ENCODE peak calls at places on chromosomes 6 and 20, in eight cellular contexts. G, A, V, B, X, P, F and S are unnamed samples.

GRCh38 chr20:59044295-59044694 is 1.7 kb upstream of the PRELID3B start:
- DNase-seq in F (no peak), G (no peak), A (no peak), X (no peak), V (no peak), P (no peak), B (no peak), S (no peak)

GRCh38 chr6:68876792-68877493 is 241.9 kb downstream of the ADGRB3 start:
- DNase-seq in V (no peak), X (no peak), G (no peak), F (peak), P (no peak), B (no peak), A (peak), S (no peak)

GRCh38 chr6:15297895-15298590 is 52.2 kb downstream of the JARID2 start:
- DNase-seq in B (no peak), X (peak), A (no peak), G (no peak), V (no peak), F (no peak), P (no peak), S (no peak)

GRCh38 chr6:109303647-109304283 is 78.5 kb downstream of the CD164 start:
- DNase-seq in X (no peak), B (no peak), F (no peak), P (no peak), A (no peak), G (no peak), V (peak), S (no peak)

GRCh38 chr20:31815408-31816188 is 3.6 kb upstream of the MYLK2 start:
- DNase-seq in B (no peak), X (no peak), A (no peak), F (no peak), P (no peak), V (no peak), G (peak), S (no peak)

GRCh38 chr6:152135755-152136448 is 328.4 kb downstream of the ESR1 start:
- DNase-seq in X (no peak), V (no peak), P (no peak), B (no peak), G (no peak), F (no peak), A (peak), S (no peak)

GRCh38 chr20:14997791-14998190 is 660.4 kb upstream of the FLRT3 start:
- DNase-seq in V (peak), A (no peak), G (no peak), B (no peak), F (peak), X (no peak), P (no peak), S (no peak)

GRCh38 chr6:31441368-31442267 is 38.2 kb downstream of the MICA start:
- DNase-seq in P (peak), A (peak), G (peak), V (peak), F (peak), B (no peak), X (peak), S (peak)

GRCh38 chr6:127103482-127103881 is 15.0 kb upstream of the RSPO3 start:
- DNase-seq in G (no peak), X (no peak), A (no peak), V (no peak), B (no peak), F (peak), P (no peak), S (no peak)

GRCh38 chr20:11170565-11170964 is 496.8 kb upstream of the JAG1 start:
- DNase-seq in G (no peak), P (no peak), F (peak), X (no peak), V (no peak), A (no peak), B (no peak), S (no peak)

GRCh38 chr6:96015791-96016776 is at the start of gene FUT9:
- DNase-seq in P (peak), V (no peak), B (no peak), F (peak), X (peak), A (no peak), G (peak), S (peak)

GRCh38 chr6:20712011-20712410 is 177.8 kb downstream of the CDKAL1 start:
- DNase-seq in P (no peak), B (no peak), F (no peak), G (no peak), A (no peak), X (no peak), V (peak), S (no peak)

GRCh38 chr6:42295181-42295580 is 77.5 kb upstream of the MRPS10 start:
- DNase-seq in X (no peak), P (no peak), B (no peak), F (no peak), A (no peak), V (no peak), G (no peak), S (peak)

GRCh38 chr6:106396426-106397220 is 36.1 kb downstream of the CRYBG1 start:
- DNase-seq in B (no peak), G (no peak), X (no peak), P (no peak), F (no peak), V (no peak), A (no peak), S (no peak)

GRCh38 chr6:28269492-28269891 is 2.5 kb downstream of the ZSCAN26 start:
- DNase-seq in P (no peak), X (no peak), F (peak), A (no peak), V (peak), G (no peak), B (peak), S (no peak)

GRCh38 chr6:40721252-40721936 is 134.2 kb upstream of the LRFN2 start:
- DNase-seq in F (no peak), B (no peak), G (no peak), V (no peak), P (no peak), X (no peak), A (no peak), S (no peak)

GRCh38 chr6:79640146-79641111 is 9.3 kb downstream of the SH3BGRL2 start:
- DNase-seq in X (no peak), P (no peak), G (no peak), V (no peak), A (no peak), B (no peak), F (no peak), S (no peak)

DNA sequence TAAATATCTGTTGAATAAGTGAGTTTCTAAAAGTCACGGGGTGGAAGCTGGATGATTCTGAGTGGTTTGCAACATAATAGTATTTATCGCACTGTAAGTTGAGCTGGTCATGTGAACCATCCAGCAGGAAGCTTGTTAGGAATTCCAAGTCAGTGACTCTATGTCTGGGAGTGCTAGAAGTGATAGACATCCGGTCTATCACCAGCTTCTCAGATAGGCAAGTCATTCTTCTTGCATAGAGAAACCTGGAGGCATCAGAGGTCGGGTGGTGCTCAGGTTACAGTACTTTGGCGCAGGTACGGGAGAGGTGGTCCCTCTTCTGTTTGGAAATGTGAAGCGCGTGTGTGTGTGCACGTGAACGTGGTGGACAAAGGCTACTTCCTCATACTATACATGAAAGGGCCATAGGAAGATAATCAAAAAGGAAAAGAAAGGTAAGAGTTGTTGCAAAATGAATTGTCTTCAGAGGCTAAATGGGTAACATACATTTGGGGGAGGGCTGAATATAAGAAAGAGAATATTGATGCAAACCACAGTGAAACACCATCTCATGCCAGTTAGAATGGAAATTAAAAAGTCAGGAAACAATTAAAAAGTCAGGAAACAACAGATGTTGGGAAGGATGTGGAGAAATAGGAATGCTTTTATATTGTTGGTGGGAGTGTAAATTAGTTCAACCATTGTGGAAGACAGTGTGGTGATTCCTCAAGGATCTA is 299.3 kb upstream of the ZFP64 start:
- DNase-seq in G (no peak), V (peak), P (no peak), F (peak), X (no peak), A (no peak), B (no peak), S (no peak)
- H3K9ac ChIP-seq in G (no peak), V (no peak), P (no peak), F (no peak), X (no peak), A (no peak), B (no peak), S (no peak)

GRCh38 chr20:49668181-49668877 is 45.3 kb downstream of the B4GALT5 start:
- DNase-seq in G (no peak), X (no peak), F (no peak), B (no peak), V (no peak), P (no peak), A (no peak), S (peak)
- H3K9ac ChIP-seq in G (no peak), X (no peak), F (no peak), B (no peak), V (no peak), P (no peak), A (no peak), S (peak)

DNA sequence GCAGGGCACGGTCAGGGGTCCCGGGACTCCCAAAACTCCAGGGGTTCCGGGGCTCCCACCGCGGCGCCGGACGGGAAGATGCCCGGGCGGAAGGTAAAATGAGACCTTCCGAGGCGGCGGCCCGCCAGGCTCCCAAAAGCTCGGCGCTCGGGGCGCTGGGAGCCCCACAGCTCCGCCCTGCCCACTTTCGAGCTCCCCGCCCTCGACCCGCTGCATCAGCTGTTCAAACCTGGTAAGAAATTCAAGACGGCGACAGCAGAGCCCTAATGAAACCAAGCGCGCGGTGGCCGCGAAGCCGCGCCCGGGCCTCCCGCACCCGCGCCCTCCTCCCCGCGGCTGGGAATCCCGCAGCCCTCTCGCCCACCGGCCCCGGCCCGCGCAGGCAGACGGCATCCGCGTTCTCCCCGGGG is 369 bp downstream of the SLC4A11 start:
- DNase-seq in A (no peak), X (no peak), G (peak), P (peak), F (peak), V (peak), B (no peak), S (peak)
- H3K9ac ChIP-seq in A (peak), X (no peak), G (no peak), P (peak), F (peak), V (no peak), B (peak), S (no peak)

GRCh38 chr6:290111-290932 is 2.0 kb upstream of the DUSP22 start:
- DNase-seq in B (no peak), A (no peak), G (no peak), F (no peak), X (peak), V (no peak), P (no peak), S (no peak)
- H3K9ac ChIP-seq in B (no peak), A (no peak), G (no peak), F (no peak), X (no peak), V (no peak), P (no peak), S (no peak)